ENCODE peak calls at places on chromosome 7, in five cellular contexts. One of them, this sample, is unnamed. For H3K36me3, the result is how much of the 10 kb centered on the place peaks cover.

GRCh38 chr7:41121228-41121627 is 581.7 kb downstream of the INHBA start:
- DNase-seq in lower lobe of right lung: no peak
- DNase-seq in left ventricle myocardium inferior: no peak
- DNase-seq in GM23248: no peak
- DNase-seq in astrocyte: no peak
- DNase-seq in this sample: no peak

GRCh38 chr7:24573554-24574338 is 494 bp downstream of the PALS2 start:
- DNase-seq in astrocyte: peak
- DNase-seq in left ventricle myocardium inferior: peak
- DNase-seq in GM23248: peak
- DNase-seq in lower lobe of right lung: peak
- DNase-seq in this sample: peak

GRCh38 chr7:158778476-158778875 is 50.8 kb downstream of the ESYT2 start:
- DNase-seq in left ventricle myocardium inferior: no peak
- DNase-seq in GM23248: peak
- DNase-seq in astrocyte: peak
- DNase-seq in lower lobe of right lung: no peak
- DNase-seq in this sample: no peak

GRCh38 chr7:1725199-1725701 is 55.2 kb downstream of the ELFN1 start:
- DNase-seq in GM23248: peak
- DNase-seq in lower lobe of right lung: no peak
- DNase-seq in left ventricle myocardium inferior: peak
- DNase-seq in astrocyte: peak
- DNase-seq in this sample: no peak

GRCh38 chr7:14714161-14714728 is 188.3 kb downstream of the DGKB start:
- DNase-seq in left ventricle myocardium inferior: no peak
- DNase-seq in astrocyte: no peak
- DNase-seq in lower lobe of right lung: no peak
- DNase-seq in GM23248: no peak
- DNase-seq in this sample: no peak

GRCh38 chr7:131605280-131605878 is 49.0 kb upstream of the PODXL start:
- DNase-seq in left ventricle myocardium inferior: no peak
- DNase-seq in GM23248: peak
- DNase-seq in lower lobe of right lung: no peak
- DNase-seq in astrocyte: no peak
- DNase-seq in this sample: no peak

GRCh38 chr7:143974457-143974856 is 19.8 kb downstream of the OR2F1 start:
- DNase-seq in left ventricle myocardium inferior: no peak
- DNase-seq in astrocyte: no peak
- DNase-seq in GM23248: peak
- DNase-seq in lower lobe of right lung: no peak
- DNase-seq in this sample: no peak

GRCh38 chr7:5218564-5219360 is 28.7 kb downstream of the WIPI2 start:
- DNase-seq in astrocyte: no peak
- DNase-seq in lower lobe of right lung: peak
- DNase-seq in GM23248: no peak
- DNase-seq in left ventricle myocardium inferior: no peak
- DNase-seq in this sample: no peak

GRCh38 chr7:33831389-33832118 is 73.8 kb upstream of the BMPER start:
- DNase-seq in left ventricle myocardium inferior: peak
- DNase-seq in astrocyte: no peak
- DNase-seq in GM23248: peak
- DNase-seq in lower lobe of right lung: no peak
- DNase-seq in this sample: peak

GRCh38 chr7:103605640-103606039 is 159.6 kb upstream of the SLC26A5 start:
- DNase-seq in astrocyte: no peak
- DNase-seq in lower lobe of right lung: no peak
- DNase-seq in left ventricle myocardium inferior: no peak
- DNase-seq in GM23248: no peak
- DNase-seq in this sample: no peak

GRCh38 chr7:84412161-84412969 is 217.8 kb upstream of the SEMA3A start:
- DNase-seq in left ventricle myocardium inferior: no peak
- DNase-seq in astrocyte: peak
- DNase-seq in lower lobe of right lung: no peak
- DNase-seq in GM23248: peak
- DNase-seq in this sample: peak

GRCh38 chr7:27774717-27775328 is 34.9 kb downstream of the TAX1BP1 start:
- DNase-seq in GM23248: peak
- DNase-seq in left ventricle myocardium inferior: no peak
- DNase-seq in astrocyte: peak
- DNase-seq in lower lobe of right lung: no peak
- DNase-seq in this sample: no peak

GRCh38 chr7:107932851-107933250 is 41.9 kb downstream of the DLD start:
- DNase-seq in lower lobe of right lung: no peak
- DNase-seq in astrocyte: no peak
- DNase-seq in left ventricle myocardium inferior: no peak
- DNase-seq in GM23248: no peak
- DNase-seq in this sample: no peak

GRCh38 chr7:1664711-1665591 is 5.1 kb upstream of the ELFN1 start:
- DNase-seq in astrocyte: peak
- DNase-seq in lower lobe of right lung: peak
- DNase-seq in GM23248: peak
- DNase-seq in left ventricle myocardium inferior: peak
- DNase-seq in this sample: peak

GRCh38 chr7:131904750-131905327 is 348.4 kb upstream of the PODXL start:
- DNase-seq in lower lobe of right lung: no peak
- DNase-seq in GM23248: no peak
- DNase-seq in left ventricle myocardium inferior: no peak
- DNase-seq in astrocyte: no peak
- DNase-seq in this sample: no peak

GRCh38 chr7:153887756-153888591 is 164.2 kb upstream of the DPP6 start:
- DNase-seq in astrocyte: no peak
- DNase-seq in lower lobe of right lung: peak
- DNase-seq in GM23248: no peak
- DNase-seq in left ventricle myocardium inferior: no peak
- DNase-seq in this sample: no peak

GRCh38 chr7:122082670-122083069 is 61.4 kb downstream of the AASS start:
- DNase-seq in lower lobe of right lung: no peak
- DNase-seq in astrocyte: peak
- DNase-seq in left ventricle myocardium inferior: no peak
- DNase-seq in GM23248: no peak
- DNase-seq in this sample: no peak

GRCh38 chr7:12031638-12032037 is 179.5 kb upstream of the TMEM106B start:
- DNase-seq in lower lobe of right lung: no peak
- DNase-seq in astrocyte: peak
- DNase-seq in GM23248: peak
- DNase-seq in left ventricle myocardium inferior: no peak
- DNase-seq in this sample: no peak

GRCh38 chr7:94401411-94401810 is 6.7 kb downstream of the COL1A2 start:
- DNase-seq in GM23248: peak
- DNase-seq in lower lobe of right lung: no peak
- DNase-seq in left ventricle myocardium inferior: no peak
- DNase-seq in astrocyte: no peak
- DNase-seq in this sample: no peak
- H3K36me3 ChIP-seq in GM23248: half or more
- H3K36me3 ChIP-seq in lower lobe of right lung: under half
- H3K36me3 ChIP-seq in left ventricle myocardium inferior: under half
- H3K36me3 ChIP-seq in astrocyte: half or more
- H3K36me3 ChIP-seq in this sample: half or more

GRCh38 chr7:50357346-50357745 is 52.8 kb downstream of the IKZF1 start:
- DNase-seq in astrocyte: no peak
- DNase-seq in left ventricle myocardium inferior: no peak
- DNase-seq in lower lobe of right lung: no peak
- DNase-seq in GM23248: no peak
- DNase-seq in this sample: no peak

GRCh38 chr7:50356945-50357268 is 52.4 kb downstream of the IKZF1 start:
- DNase-seq in astrocyte: no peak
- DNase-seq in left ventricle myocardium inferior: no peak
- DNase-seq in lower lobe of right lung: no peak
- DNase-seq in GM23248: no peak
- DNase-seq in this sample: no peak

GRCh38 chr7:50359258-50359994 is 54.9 kb downstream of the IKZF1 start:
- DNase-seq in astrocyte: no peak
- DNase-seq in left ventricle myocardium inferior: no peak
- DNase-seq in lower lobe of right lung: no peak
- DNase-seq in GM23248: no peak
- DNase-seq in this sample: no peak

GRCh38 chr7:50358808-50359207 is 54.3 kb downstream of the IKZF1 start:
- DNase-seq in lower lobe of right lung: no peak
- DNase-seq in left ventricle myocardium inferior: no peak
- DNase-seq in GM23248: no peak
- DNase-seq in astrocyte: no peak
- DNase-seq in this sample: no peak

GRCh38 chr7:50358306-50358705 is 53.8 kb downstream of the IKZF1 start:
- DNase-seq in left ventricle myocardium inferior: no peak
- DNase-seq in lower lobe of right lung: no peak
- DNase-seq in GM23248: no peak
- DNase-seq in astrocyte: no peak
- DNase-seq in this sample: no peak
- H3K36me3 ChIP-seq in left ventricle myocardium inferior: under half
- H3K36me3 ChIP-seq in lower lobe of right lung: under half
- H3K36me3 ChIP-seq in GM23248: under half
- H3K36me3 ChIP-seq in astrocyte: under half
- H3K36me3 ChIP-seq in this sample: under half

GRCh38 chr7:135390829-135391228 is 119.1 kb downstream of the CNOT4 start:
- DNase-seq in astrocyte: no peak
- DNase-seq in lower lobe of right lung: no peak
- DNase-seq in GM23248: no peak
- DNase-seq in left ventricle myocardium inferior: no peak
- DNase-seq in this sample: no peak

GRCh38 chr7:135389971-135390370 is 119.9 kb downstream of the CNOT4 start:
- DNase-seq in GM23248: peak
- DNase-seq in lower lobe of right lung: no peak
- DNase-seq in left ventricle myocardium inferior: no peak
- DNase-seq in astrocyte: no peak
- DNase-seq in this sample: no peak

GRCh38 chr7:135391514-135391913 is 118.4 kb downstream of the CNOT4 start:
- DNase-seq in GM23248: no peak
- DNase-seq in left ventricle myocardium inferior: no peak
- DNase-seq in astrocyte: no peak
- DNase-seq in lower lobe of right lung: no peak
- DNase-seq in this sample: no peak

GRCh38 chr7:135388616-135389015 is 121.3 kb downstream of the CNOT4 start:
- DNase-seq in astrocyte: no peak
- DNase-seq in left ventricle myocardium inferior: no peak
- DNase-seq in lower lobe of right lung: no peak
- DNase-seq in GM23248: no peak
- DNase-seq in this sample: no peak

DNA sequence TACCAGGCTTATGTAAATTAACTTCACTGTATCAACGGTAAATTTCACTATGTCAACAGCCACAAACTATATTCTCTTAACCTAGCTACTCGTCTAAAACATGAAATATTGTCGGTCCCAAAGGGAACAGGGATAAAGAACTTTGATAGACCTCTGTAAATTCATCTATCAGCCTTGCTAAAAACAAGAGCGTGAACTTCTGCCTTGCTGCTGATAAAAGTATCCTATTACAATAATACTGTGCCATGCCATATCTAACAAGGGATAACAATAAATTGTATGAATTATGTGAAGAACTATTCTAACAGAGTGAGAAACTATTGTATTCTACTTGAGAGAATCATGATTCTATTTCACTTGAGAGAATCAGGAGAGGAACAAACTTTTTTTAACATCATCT is 117.2 kb downstream of the CNOT4 start:
- DNase-seq in left ventricle myocardium inferior: no peak
- DNase-seq in GM23248: no peak
- DNase-seq in astrocyte: no peak
- DNase-seq in lower lobe of right lung: no peak
- DNase-seq in this sample: no peak
- H3K36me3 ChIP-seq in left ventricle myocardium inferior: under half
- H3K36me3 ChIP-seq in GM23248: under half
- H3K36me3 ChIP-seq in astrocyte: under half
- H3K36me3 ChIP-seq in lower lobe of right lung: under half
- H3K36me3 ChIP-seq in this sample: under half

GRCh38 chr7:48046458-48046857 is 11.1 kb downstream of the C7orf57 start:
- DNase-seq in left ventricle myocardium inferior: no peak
- DNase-seq in astrocyte: no peak
- DNase-seq in lower lobe of right lung: no peak
- DNase-seq in GM23248: no peak
- DNase-seq in this sample: no peak
- H3K36me3 ChIP-seq in left ventricle myocardium inferior: under half
- H3K36me3 ChIP-seq in astrocyte: under half
- H3K36me3 ChIP-seq in lower lobe of right lung: under half
- H3K36me3 ChIP-seq in GM23248: under half
- H3K36me3 ChIP-seq in this sample: under half

DNA sequence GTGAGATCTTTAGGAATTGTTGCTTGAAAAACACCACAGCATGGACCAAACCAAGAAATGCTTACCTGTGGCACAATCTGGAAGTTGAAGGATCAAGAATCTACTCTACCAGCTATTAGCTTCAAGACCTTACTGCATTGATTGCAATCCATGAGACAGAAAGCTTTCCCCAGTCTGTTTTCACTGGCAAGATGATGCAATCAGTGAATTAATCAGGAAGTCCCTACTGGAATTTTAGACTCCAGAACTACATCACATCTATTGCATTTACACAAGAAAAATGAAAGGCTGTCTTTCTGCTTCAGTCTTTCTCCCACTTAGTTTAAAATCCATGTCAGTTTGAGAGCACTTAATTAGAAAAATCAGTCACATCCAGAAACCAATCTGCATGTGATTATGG is 191.7 kb downstream of the TFEC start:
- DNase-seq in left ventricle myocardium inferior: no peak
- DNase-seq in astrocyte: no peak
- DNase-seq in lower lobe of right lung: no peak
- DNase-seq in GM23248: peak
- DNase-seq in this sample: no peak
- H3K36me3 ChIP-seq in left ventricle myocardium inferior: under half
- H3K36me3 ChIP-seq in astrocyte: under half
- H3K36me3 ChIP-seq in lower lobe of right lung: under half
- H3K36me3 ChIP-seq in GM23248: under half
- H3K36me3 ChIP-seq in this sample: under half

DNA sequence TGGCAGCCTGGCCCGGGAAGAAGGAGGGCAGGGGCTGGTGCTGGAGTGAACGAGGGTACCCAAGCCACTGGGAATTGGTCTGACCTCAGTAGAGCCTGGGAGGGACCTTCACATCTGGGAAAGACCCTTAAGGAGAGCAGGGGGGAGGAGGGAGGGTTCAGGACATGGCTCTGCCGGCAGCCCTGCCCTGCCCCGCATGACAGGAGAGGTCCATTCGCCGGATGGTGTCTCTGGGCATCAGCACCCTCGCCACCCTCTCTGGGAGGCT is 5.5 kb downstream of the GIGYF1 start:
- DNase-seq in GM23248: no peak
- DNase-seq in lower lobe of right lung: no peak
- DNase-seq in left ventricle myocardium inferior: no peak
- DNase-seq in astrocyte: no peak
- DNase-seq in this sample: no peak
- H3K36me3 ChIP-seq in GM23248: under half
- H3K36me3 ChIP-seq in lower lobe of right lung: half or more
- H3K36me3 ChIP-seq in left ventricle myocardium inferior: half or more
- H3K36me3 ChIP-seq in astrocyte: under half
- H3K36me3 ChIP-seq in this sample: under half

This sample was measured in MG63.